ENCODE peak calls at places on chromosomes 13 and 19, in five cellular contexts. N is effector memory CD4-positive, alpha-beta T cell; B is GM23248; D is tibial artery; J is psoas muscle. V is an unnamed sample. For H3K9me3, the result is how much of the 10 kb centered on the place peaks cover.

GRCh38 chr19:47487551-47488515 is 3.8 kb upstream of the KPTN start:
- DNase-seq in N (no peak), B (no peak), J (peak), D (no peak), V (no peak)

GRCh38 chr13:32205426-32206096 is 109.6 kb downstream of the ZAR1L start:
- DNase-seq in D (no peak), J (no peak), B (no peak), N (no peak), V (no peak)

GRCh38 chr13:84607614-84608013 is 725.3 kb upstream of the SLITRK1 start:
- DNase-seq in N (no peak), D (peak), B (peak), J (no peak), V (no peak)

GRCh38 chr13:34076943-34077703 is 259.2 kb downstream of the RFC3 start:
- DNase-seq in J (no peak), B (peak), N (no peak), D (no peak), V (no peak)

GRCh38 chr13:43263047-43263446 is 239.7 kb downstream of the DNAJC15 start:
- DNase-seq in B (no peak), N (no peak), D (no peak), J (no peak), V (no peak)

GRCh38 chr13:106139407-106139806 is 396.1 kb downstream of the EFNB2 start:
- DNase-seq in J (no peak), N (no peak), D (no peak), B (no peak), V (no peak)

GRCh38 chr13:20565120-20565736 is 1.7 kb upstream of the IFT88 start:
- DNase-seq in B (peak), N (no peak), J (no peak), D (no peak), V (no peak)

GRCh38 chr13:77185721-77186120 is 141.2 kb downstream of the MYCBP2 start:
- DNase-seq in D (no peak), J (no peak), B (no peak), N (no peak), V (no peak)

GRCh38 chr19:15433519-15434069 is 14.8 kb upstream of the AKAP8L start:
- DNase-seq in N (no peak), J (peak), D (no peak), B (no peak), V (no peak)

GRCh38 chr13:80037505-80037888 is 303.4 kb downstream of the SPRY2 start:
- DNase-seq in D (no peak), B (peak), J (no peak), N (no peak), V (no peak)

GRCh38 chr19:39982883-39983282 is 11.9 kb downstream of the PSMC4 start:
- DNase-seq in D (no peak), N (no peak), J (no peak), B (no peak), V (no peak)

GRCh38 chr13:102374726-102375125 is 27.1 kb downstream of the FGF14 start:
- DNase-seq in B (no peak), N (no peak), D (no peak), J (no peak), V (no peak)

GRCh38 chr13:44068169-44068568 is 188.5 kb downstream of the LACC1 start:
- DNase-seq in J (no peak), N (no peak), B (peak), D (no peak), V (no peak)

GRCh38 chr19:7533281-7533819 is 2.2 kb upstream of the PNPLA6 start:
- DNase-seq in D (peak), B (peak), J (peak), N (no peak), V (no peak)

GRCh38 chr19:1985588-1986356 is 29.7 kb downstream of the BTBD2 start:
- DNase-seq in N (no peak), J (no peak), D (no peak), B (no peak), V (no peak)

GRCh38 chr19:36265856-36266374 is 51.0 kb downstream of the ZNF146 start:
- DNase-seq in N (no peak), B (no peak), D (no peak), J (no peak), V (no peak)

GRCh38 chr19:50341091-50341564 is 12.0 kb upstream of the KCNC3 start:
- DNase-seq in N (no peak), J (no peak), B (no peak), D (no peak), V (no peak)

GRCh38 chr13:98416408-98416807 is 160.5 kb downstream of the STK24 start:
- DNase-seq in J (no peak), N (no peak), B (no peak), D (no peak), V (no peak)

GRCh38 chr13:51324714-51325440 is 14.6 kb upstream of the SERPINE3 start:
- DNase-seq in D (no peak), J (no peak), B (no peak), N (no peak), V (no peak)

GRCh38 chr13:96898212-96898611 is 96.1 kb downstream of the OXGR1 start:
- DNase-seq in J (no peak), D (no peak), N (no peak), B (no peak), V (no peak)

GRCh38 chr13:75255653-75256052 is 226.3 kb downstream of the TBC1D4 start:
- DNase-seq in J (no peak), D (no peak), B (no peak), N (no peak), V (no peak)

GRCh38 chr13:95300625-95301134 is 571 bp downstream of the ABCC4 start:
- DNase-seq in D (no peak), B (peak), J (peak), N (peak), V (peak)

GRCh38 chr13:39347926-39348901 is 254.8 kb downstream of the LHFPL6 start:
- DNase-seq in N (no peak), J (no peak), D (no peak), B (no peak), V (no peak)

DNA sequence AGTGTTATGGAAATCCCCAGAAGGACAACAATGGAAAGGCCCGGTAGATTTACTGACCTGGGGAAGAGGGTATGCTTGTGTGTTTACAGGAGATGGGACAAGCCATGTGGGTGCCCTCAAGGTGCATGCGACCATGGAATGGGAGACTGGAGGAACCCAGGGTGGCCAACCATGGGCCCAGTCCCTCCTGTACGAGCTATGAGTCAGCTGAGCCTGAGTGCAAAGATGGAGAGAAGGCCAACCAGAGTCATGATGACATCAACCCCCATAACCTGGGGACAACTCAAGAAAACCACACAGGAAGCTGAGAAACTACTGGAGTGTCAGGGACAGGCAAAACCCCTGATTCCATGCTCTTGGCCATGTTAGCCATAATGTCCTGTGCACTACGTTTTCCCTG is 7.8 kb downstream of the ZNF350 start:
- DNase-seq in D (no peak), N (no peak), B (no peak), J (no peak), V (no peak)
- H3K9me3 ChIP-seq in D (half or more), N (half or more), B (under half), J (half or more), V (half or more)

DNA sequence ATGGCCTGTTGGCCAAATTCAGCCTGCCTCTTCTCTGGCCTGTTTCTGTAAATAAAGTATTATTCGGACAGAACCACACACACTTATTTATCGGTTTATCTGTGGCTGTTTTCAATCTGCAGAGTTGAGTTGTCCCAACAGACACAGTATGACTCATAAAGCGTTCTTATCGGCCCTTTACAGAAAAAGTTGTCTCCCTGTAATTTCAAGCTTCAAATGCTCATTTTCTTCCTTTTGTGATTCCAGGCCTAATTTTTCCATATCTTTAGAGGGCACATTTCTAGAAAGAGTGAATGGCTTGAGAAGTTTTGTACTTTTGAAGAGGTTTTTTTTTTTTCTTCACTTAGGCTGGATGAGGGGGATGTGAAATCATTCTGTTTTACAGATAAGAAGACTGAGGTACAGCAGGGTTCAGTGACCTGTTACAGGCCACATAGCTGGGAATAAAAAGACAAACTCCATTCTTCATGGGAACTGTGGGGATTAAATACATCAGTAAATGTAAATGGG is 440.9 kb downstream of the TSHZ3 start:
- DNase-seq in N (no peak), J (no peak), D (no peak), B (no peak), V (no peak)
- H3K9me3 ChIP-seq in N (under half), J (under half), D (under half), B (under half), V (under half)

DNA sequence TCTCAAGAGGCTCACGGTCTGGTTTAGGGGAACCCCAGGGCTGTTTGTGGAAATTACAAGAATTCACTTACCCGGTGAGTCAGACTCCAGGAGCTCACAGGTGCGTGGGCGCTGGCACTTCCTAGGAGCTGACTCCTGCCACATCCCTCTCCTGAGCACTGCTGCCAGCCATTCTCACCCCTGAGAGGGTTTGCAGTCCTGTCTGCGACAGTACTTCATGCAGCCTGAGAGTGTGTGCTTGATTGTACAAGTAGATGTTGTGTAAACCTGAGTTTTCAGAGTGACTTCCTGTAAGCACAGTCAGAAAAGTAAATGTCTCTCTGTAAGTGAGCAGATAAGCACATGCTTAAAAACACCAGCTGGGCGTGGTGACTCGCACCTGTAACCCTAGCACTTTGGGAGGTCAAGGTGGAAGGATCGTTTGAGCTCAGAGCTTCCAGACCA is 8.1 kb downstream of the MRPL4 start:
- DNase-seq in B (peak), N (no peak), J (no peak), D (no peak), V (no peak)
- H3K9me3 ChIP-seq in B (under half), N (under half), J (under half), D (under half), V (under half)

DNA sequence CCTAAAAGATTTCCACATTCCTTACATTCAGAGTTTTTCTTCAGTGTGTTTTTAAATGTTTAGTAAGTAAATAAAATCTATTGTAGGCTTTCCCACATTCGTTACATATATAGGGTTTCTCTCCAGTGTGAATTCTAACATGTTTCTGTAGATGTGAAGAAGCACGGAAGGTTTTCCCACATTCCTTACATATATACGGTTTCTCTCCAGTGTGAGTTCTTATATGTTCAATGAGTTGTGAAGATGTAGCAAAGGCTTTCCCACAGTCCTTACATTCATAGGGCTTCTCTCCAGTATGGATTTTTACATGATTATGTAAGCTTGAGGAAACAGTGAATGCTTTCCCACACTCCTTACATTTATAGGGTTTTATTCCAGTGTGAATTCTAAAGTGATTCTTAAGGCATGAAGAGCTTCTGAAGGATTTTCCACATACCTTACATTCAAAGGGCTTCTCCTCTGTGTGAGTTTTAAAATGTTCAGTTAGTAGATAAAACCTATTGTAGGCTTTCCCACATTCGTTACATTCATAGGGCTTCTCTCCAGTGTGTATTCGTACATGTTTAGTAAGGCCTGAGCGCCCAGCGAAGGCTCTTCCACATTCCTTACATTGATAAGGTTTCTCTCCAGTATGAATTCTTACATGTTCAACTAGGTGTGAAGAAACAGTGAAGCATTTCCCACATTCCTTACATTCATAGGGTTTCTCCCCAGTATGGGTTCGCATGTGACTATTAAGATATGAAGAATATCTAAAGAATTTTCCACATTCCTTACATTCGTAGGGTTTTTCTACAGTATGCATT is 18.2 kb downstream of the ZNF121 start:
- DNase-seq in N (no peak), D (no peak), J (no peak), B (peak), V (no peak)
- H3K9me3 ChIP-seq in N (half or more), D (half or more), J (half or more), B (under half), V (half or more)

GRCh38 chr19:44872661-44873060 is 18.4 kb upstream of the TOMM40 start:
- DNase-seq in D (no peak), B (no peak), N (no peak), J (no peak), V (no peak)

GRCh38 chr19:44875666-44876418 is 15.2 kb upstream of the TOMM40 start:
- DNase-seq in N (no peak), D (no peak), B (no peak), J (no peak), V (no peak)

GRCh38 chr19:44876930-44877530 is 14.0 kb upstream of the TOMM40 start:
- DNase-seq in N (no peak), D (no peak), B (no peak), J (no peak), V (no peak)

GRCh38 chr19:44871809-44872208 is 19.2 kb upstream of the TOMM40 start:
- DNase-seq in D (no peak), N (no peak), J (no peak), B (no peak), V (no peak)

DNA sequence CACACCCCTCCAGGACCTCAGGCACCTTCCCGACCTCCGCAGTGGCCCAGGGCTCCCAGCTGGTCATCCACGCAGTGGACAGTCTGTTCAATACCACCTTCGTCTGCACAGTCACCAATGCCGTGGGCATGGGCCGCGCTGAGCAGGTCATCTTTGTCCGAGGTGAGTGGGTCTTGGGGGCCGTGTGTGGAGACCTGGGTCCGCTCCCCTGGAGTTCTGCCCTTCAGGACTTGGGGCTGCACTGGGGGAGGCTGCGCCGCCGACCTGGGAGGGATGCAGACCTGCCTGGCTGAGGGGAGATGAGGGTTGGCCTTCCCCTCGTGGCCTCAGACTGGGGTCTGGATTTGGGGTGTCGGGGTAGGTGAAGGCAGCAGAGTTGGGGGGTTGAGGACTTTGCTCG is 16.7 kb upstream of the TOMM40 start:
- DNase-seq in J (no peak), B (no peak), N (no peak), D (no peak), V (no peak)
- H3K9me3 ChIP-seq in J (under half), B (under half), N (under half), D (under half), V (under half)

GRCh38 chr19:37779139-37780035 is at the start of gene ZNF573:
- DNase-seq in D (peak), J (peak), N (peak), B (peak), V (peak)
- H3K9me3 ChIP-seq in D (under half), J (under half), N (under half), B (under half), V (under half)